ENCODE peak calls at places on chromosomes 12 and 14, in eight cellular contexts. M, S, T, H, U, A, V and X are unnamed samples.

GRCh38 chr14:55129428-55130193 is 559 bp downstream of the LGALS3 start:
- DNase-seq in M (peak), S (peak), T (peak), H (peak), U (peak), A (peak), V (peak), X (peak)

GRCh38 chr12:106840217-106840616 is 65.7 kb downstream of the RIC8B start:
- DNase-seq in M (peak), S (no peak), T (no peak), H (peak), U (no peak), A (no peak), V (peak), X (peak)

GRCh38 chr14:103910262-103910935 is 17.9 kb upstream of the TDRD9 start:
- DNase-seq in M (peak), S (peak), T (peak), H (peak), U (peak), A (peak), V (peak), X (peak)

GRCh38 chr12:26704684-26705475 is 128.1 kb downstream of the ITPR2 start:
- DNase-seq in M (peak), S (no peak), T (peak), H (peak), U (no peak), A (peak), V (no peak), X (no peak)

GRCh38 chr14:104788533-104788818 is 7.1 kb downstream of the AKT1 start:
- DNase-seq in M (no peak), S (no peak), T (no peak), H (no peak), U (no peak), A (no peak), V (no peak), X (no peak)

GRCh38 chr12:132618683-132619043 is at the start of gene P2RX2:
- DNase-seq in M (no peak), S (no peak), T (no peak), H (no peak), U (no peak), A (no peak), V (no peak), X (no peak)

GRCh38 chr12:52073531-52073950 is 3.8 kb downstream of the ATG101 start:
- DNase-seq in M (no peak), S (no peak), T (no peak), H (no peak), U (no peak), A (no peak), V (no peak), X (no peak)

GRCh38 chr12:55745361-55746146 is 2.6 kb downstream of the GDF11 start:
- DNase-seq in M (peak), S (peak), T (no peak), H (no peak), U (no peak), A (peak), V (no peak), X (no peak)

GRCh38 chr12:66600805-66601392 is 78.0 kb downstream of the GRIP1 start:
- DNase-seq in M (no peak), S (no peak), T (no peak), H (no peak), U (no peak), A (no peak), V (no peak), X (no peak)

GRCh38 chr12:2160043-2160442 is 107.3 kb downstream of the CACNA1C start:
- DNase-seq in M (no peak), S (no peak), T (no peak), H (no peak), U (no peak), A (no peak), V (no peak), X (no peak)

GRCh38 chr12:5262450-5262849 is 169.5 kb upstream of the NTF3 start:
- DNase-seq in M (no peak), S (no peak), T (no peak), H (peak), U (no peak), A (no peak), V (peak), X (no peak)

GRCh38 chr12:110135012-110135411 is 10.9 kb downstream of the IFT81 start:
- DNase-seq in M (peak), S (no peak), T (no peak), H (peak), U (no peak), A (peak), V (no peak), X (no peak)

GRCh38 chr12:101424620-101425019 is 17.0 kb upstream of the ARL1 start:
- DNase-seq in M (no peak), S (no peak), T (no peak), H (no peak), U (peak), A (no peak), V (no peak), X (no peak)

GRCh38 chr12:7152818-7153217 is 22.6 kb downstream of the CLSTN3 start:
- DNase-seq in M (no peak), S (no peak), T (no peak), H (no peak), U (no peak), A (no peak), V (no peak), X (no peak)

GRCh38 chr12:7156259-7157197 is 26.4 kb downstream of the CLSTN3 start:
- DNase-seq in M (no peak), S (no peak), T (no peak), H (no peak), U (no peak), A (no peak), V (no peak), X (no peak)

GRCh38 chr12:7154901-7155470 is 24.8 kb downstream of the CLSTN3 start:
- DNase-seq in M (no peak), S (no peak), T (no peak), H (peak), U (no peak), A (no peak), V (no peak), X (no peak)

GRCh38 chr12:7155471-7156034 is 25.4 kb downstream of the CLSTN3 start:
- DNase-seq in M (peak), S (no peak), T (peak), H (no peak), U (peak), A (no peak), V (no peak), X (no peak)

DNA sequence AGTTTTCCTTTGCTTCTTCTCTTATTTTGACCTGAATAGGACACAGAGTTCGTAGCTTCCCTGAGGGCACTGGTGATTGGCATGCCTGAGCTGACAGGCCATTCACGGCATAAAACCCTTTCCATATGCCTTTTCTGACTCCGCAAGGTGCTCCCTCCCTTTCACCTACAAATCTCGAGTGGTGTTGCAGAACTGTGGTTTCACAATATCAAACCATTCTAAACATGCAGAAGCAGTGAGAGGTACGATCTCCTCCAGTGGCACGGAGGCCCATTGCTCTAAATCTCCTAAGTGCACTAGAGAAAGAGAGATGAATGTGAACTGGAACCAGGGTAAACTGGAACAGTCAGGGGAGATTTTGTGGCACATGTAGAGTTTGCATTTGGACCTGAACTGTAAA is 23.9 kb downstream of the CLSTN3 start:
- DNase-seq in M (no peak), S (no peak), T (peak), H (no peak), U (no peak), A (no peak), V (no peak), X (no peak)
- TF ChIP-seq CTCF in M (no peak), S (no peak), T (no peak), H (no peak), U (no peak), A (no peak), V (no peak), X (no peak)

DNA sequence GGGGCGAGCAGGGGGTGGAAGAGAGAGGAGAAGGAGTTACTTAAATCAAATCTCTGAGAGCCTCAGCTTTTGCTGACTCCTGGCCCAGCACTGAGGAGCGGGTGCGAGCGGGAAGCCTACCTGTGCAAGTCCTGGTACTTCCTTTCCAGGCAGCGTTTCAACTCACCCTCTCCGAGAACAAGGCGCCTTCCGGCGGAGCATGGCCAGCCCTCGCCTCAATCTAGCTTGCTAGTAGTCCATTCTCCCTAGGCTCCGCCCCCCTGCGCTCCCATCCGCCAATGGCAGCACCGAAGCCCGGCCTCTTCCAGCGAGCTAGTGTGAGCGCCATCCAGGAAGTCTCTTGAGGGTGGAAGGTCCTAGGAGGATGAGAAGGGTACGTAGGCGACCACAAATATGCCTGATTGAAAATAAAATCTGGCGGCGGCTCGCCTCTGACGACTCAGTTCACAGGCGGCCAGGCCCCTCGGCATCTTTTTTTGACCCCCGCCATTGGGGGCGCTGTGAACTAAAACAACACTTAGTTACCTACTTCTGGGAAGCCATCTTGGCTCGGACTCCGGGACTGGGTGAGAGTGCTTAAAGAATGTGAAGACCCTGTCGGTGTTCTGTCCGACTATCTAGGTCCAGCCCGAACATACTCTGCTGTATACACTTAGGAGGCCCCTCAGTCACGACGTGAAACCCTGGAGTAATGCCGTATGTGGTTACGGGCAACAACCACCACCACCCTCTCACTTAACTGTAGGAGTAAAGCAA is at the start of gene CHD8:
- DNase-seq in M (peak), S (peak), T (peak), H (peak), U (peak), A (peak), V (peak), X (peak)
- TF ChIP-seq CTCF in M (peak), S (peak), T (peak), H (peak), U (peak), A (peak), V (peak), X (peak)

DNA sequence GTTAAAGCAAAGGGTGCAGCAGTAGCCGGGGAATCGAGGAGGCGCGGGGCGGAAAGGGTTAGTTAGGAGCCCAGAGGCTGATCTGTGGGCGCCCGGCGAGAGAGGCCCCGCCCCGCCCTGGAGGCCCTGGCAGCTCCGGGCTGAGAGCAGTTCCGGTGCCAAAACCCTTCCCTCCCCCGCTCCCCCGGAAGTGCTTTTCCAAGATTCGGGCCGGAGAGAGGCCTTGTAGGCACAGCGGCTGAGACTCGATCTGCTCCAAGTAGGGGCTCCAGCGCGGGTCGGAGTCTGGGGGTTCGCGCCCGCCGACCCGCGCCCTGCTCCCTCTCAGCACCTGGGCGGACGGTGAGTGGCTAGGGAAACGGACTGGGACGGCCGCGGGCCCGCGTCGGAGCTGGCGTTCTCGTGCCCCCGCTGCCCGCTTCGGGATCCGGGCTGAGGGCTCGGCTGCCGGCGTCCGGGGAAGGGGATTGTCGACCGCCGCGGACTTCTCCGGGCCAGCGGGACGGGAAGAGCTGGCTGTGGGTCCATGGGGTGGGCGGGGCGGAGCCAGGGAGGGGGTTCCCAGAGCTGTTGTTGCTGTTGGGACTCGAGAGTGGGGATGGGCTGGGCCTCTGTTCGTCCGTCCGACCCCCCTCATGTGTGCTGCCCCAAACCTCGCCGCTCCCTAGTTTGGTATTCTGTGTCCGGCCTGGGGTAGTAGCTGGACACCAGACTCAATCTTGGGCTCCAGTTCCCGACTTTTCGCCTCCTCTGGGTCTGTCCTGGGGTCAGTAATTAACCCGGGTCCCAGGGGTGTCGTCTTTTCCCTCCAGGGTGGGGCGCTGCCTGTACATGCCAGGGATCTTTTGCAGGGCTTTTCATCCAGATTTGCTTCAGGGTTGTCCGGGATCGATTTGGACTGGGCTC is at the start of gene FRS2:
- DNase-seq in M (peak), S (peak), T (peak), H (peak), U (peak), A (peak), V (peak), X (peak)
- TF ChIP-seq CTCF in M (peak), S (no peak), T (no peak), H (peak), U (peak), A (no peak), V (peak), X (peak)

GRCh38 chr14:79201545-79202247 is 1009.6 kb downstream of the DIO2 start:
- DNase-seq in M (no peak), S (no peak), T (no peak), H (no peak), U (no peak), A (no peak), V (no peak), X (no peak)
- TF ChIP-seq CTCF in M (no peak), S (no peak), T (no peak), H (no peak), U (no peak), A (no peak), V (no peak), X (no peak)

GRCh38 chr12:124392271-124392990 is 97.5 kb downstream of the RFLNA start:
- DNase-seq in M (peak), S (peak), T (peak), H (peak), U (no peak), A (peak), V (no peak), X (no peak)
- TF ChIP-seq CTCF in M (peak), S (peak), T (no peak), H (peak), U (no peak), A (no peak), V (peak), X (no peak)

DNA sequence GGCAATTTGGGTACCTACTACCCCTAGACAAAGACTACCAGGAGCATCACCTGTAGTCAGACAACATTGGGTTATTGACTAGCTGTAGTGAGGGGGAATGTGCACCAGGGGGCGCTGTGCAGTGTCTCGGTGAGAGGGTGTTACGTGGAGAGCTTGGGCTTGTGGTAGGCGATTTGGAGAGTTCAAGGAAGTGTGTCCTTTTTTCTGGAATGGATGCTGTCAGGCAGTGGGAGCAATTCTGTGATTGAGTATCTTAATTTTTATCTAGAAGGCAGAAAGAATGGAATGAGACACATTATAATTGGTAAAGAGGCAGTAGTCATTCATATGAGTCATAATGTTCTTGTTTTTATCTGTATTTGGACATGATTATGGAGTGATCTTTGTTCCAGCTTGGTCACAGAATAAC is 187.7 kb downstream of the GALC start:
- DNase-seq in M (peak), S (peak), T (no peak), H (peak), U (peak), A (peak), V (peak), X (peak)
- TF ChIP-seq CTCF in M (peak), S (peak), T (no peak), H (peak), U (peak), A (peak), V (peak), X (peak)